ENCODE peak calls at places on chromosomes 2 and 18, in four cellular contexts. N is Peyer's patch, C is tibial artery, Q is NT2/D1. G is an unnamed sample.
A peak's percentile ranks its signal among the peaks of the same experiment; 100 is the strongest.

GRCh38 chr18:53567935-53568574 is 656.4 kb downstream of the MBD2 start:
- DNase-seq in N (no peak), C (no peak), Q (peak; percentile 32), G (peak; percentile 43)

GRCh38 chr18:8771930-8772329 is 66.6 kb downstream of the MTCL1 start:
- DNase-seq in N (peak; percentile 48), C (no peak), Q (no peak), G (peak; percentile 75)

GRCh38 chr2:74764429-74765272 is 69.3 kb upstream of the HK2 start:
- DNase-seq in N (no peak), C (no peak), Q (no peak), G (peak; percentile 33)

GRCh38 chr18:39191931-39192330 is 1626.3 kb upstream of the CELF4 start:
- DNase-seq in N (no peak), C (no peak), Q (no peak), G (no peak)

GRCh38 chr2:115168457-115168856 is 726.0 kb downstream of the DPP10 start:
- DNase-seq in N (no peak), C (no peak), Q (no peak), G (no peak)

GRCh38 chr2:98909381-98910211 is 26.4 kb downstream of the CRACDL start:
- DNase-seq in N (peak; percentile 46), C (peak; percentile 66), Q (peak; percentile 47), G (no peak)

GRCh38 chr2:9410108-9410507 is 13.2 kb downstream of the ITGB1BP1 start:
- DNase-seq in N (no peak), C (no peak), Q (no peak), G (no peak)

GRCh38 chr18:49845629-49846252 is 32.4 kb upstream of the ACAA2 start:
- DNase-seq in N (no peak), C (no peak), Q (no peak), G (no peak)

GRCh38 chr2:39845460-39846146 is 66.5 kb upstream of the THUMPD2 start:
- DNase-seq in N (no peak), C (no peak), Q (no peak), G (no peak)

GRCh38 chr18:7467708-7468466 is 99.2 kb upstream of the PTPRM start:
- DNase-seq in N (no peak), C (no peak), Q (no peak), G (no peak)

GRCh38 chr2:166786707-166787106 is 101.6 kb upstream of the XIRP2 start:
- DNase-seq in N (no peak), C (no peak), Q (no peak), G (no peak)

GRCh38 chr2:15337996-15338666 is 223.0 kb downstream of the NBAS start:
- DNase-seq in N (no peak), C (no peak), Q (no peak), G (no peak)

GRCh38 chr2:237669628-237670351 is 42.4 kb downstream of the LRRFIP1 start:
- DNase-seq in N (peak; percentile 80), C (no peak), Q (no peak), G (no peak)

GRCh38 chr18:22604390-22604985 is 186.8 kb upstream of the CTAGE1 start:
- DNase-seq in N (no peak), C (peak; percentile 82), Q (no peak), G (no peak)

GRCh38 chr18:77765468-77765867 is 515.8 kb downstream of the GALR1 start:
- DNase-seq in N (no peak), C (no peak), Q (peak; percentile 30), G (peak; percentile 60)

GRCh38 chr2:127134833-127135830 is 28.2 kb upstream of the BIN1 start:
- DNase-seq in N (no peak), C (no peak), Q (no peak), G (no peak)

GRCh38 chr18:33584845-33585775 is 7.1 kb downstream of the ASXL3 start:
- DNase-seq in N (no peak), C (no peak), Q (peak; percentile 51), G (no peak)

GRCh38 chr2:84071050-84071449 is 388.0 kb downstream of the SUCLG1 start:
- DNase-seq in N (no peak), C (no peak), Q (no peak), G (no peak)

GRCh38 chr18:9321017-9321452 is 13.5 kb upstream of the TWSG1 start:
- DNase-seq in N (no peak), C (no peak), Q (no peak), G (no peak)

GRCh38 chr2:238169708-238170251 is 11.0 kb downstream of the ERFE start:
- DNase-seq in N (no peak), C (peak; percentile 69), Q (no peak), G (no peak)

GRCh38 chr2:206127656-206128055 is 31.6 kb downstream of the NDUFS1 start:
- DNase-seq in N (no peak), C (no peak), Q (no peak), G (no peak)

GRCh38 chr2:232600053-232600773 is 33.2 kb upstream of the EFHD1 start:
- DNase-seq in N (no peak), C (no peak), Q (no peak), G (no peak)

GRCh38 chr2:195560209-195560907 is 96.7 kb upstream of the SLC39A10 start:
- DNase-seq in N (no peak), C (no peak), Q (no peak), G (no peak)

GRCh38 chr2:236965021-236965840 is 120.5 kb upstream of the COPS8 start:
- DNase-seq in N (peak; percentile 45), C (no peak), Q (peak; percentile 38), G (no peak)

GRCh38 chr2:220320326-220320725 is 692.9 kb downstream of the SLC4A3 start:
- DNase-seq in N (no peak), C (no peak), Q (no peak), G (no peak)

GRCh38 chr2:65488527-65488926 is 56.1 kb upstream of the SPRED2 start:
- DNase-seq in N (no peak), C (no peak), Q (no peak), G (no peak)

GRCh38 chr2:65489269-65489668 is 56.9 kb upstream of the SPRED2 start:
- DNase-seq in N (no peak), C (no peak), Q (no peak), G (no peak)

GRCh38 chr2:65490222-65490621 is 57.8 kb upstream of the SPRED2 start:
- DNase-seq in N (no peak), C (no peak), Q (no peak), G (no peak)

GRCh38 chr2:65494078-65494477 is 61.7 kb upstream of the SPRED2 start:
- DNase-seq in N (no peak), C (no peak), Q (no peak), G (no peak)

DNA sequence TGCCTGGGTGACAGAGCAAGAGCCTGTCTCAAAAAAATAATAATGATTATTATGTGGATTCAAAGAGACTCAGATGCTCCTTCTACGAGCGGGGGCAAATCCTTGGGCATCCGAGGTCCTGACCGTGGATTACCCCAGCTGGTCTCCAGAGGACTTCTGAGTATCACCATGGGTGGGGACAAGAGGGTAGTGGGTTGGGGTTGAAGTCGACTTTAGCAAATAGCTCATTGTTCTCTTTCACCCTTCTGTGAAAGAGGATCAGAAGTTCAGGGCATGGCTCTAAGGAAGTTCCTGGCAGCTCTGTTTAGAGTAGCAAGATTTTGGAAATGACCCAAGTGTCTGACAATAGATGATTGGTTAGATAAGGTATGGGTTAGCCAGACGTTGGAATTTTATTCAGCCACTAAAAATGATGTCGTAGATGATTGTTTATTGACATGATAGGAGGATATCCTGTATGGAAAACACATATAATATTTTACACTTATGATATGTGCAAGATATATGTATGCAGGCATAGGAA is 59.0 kb upstream of the SPRED2 start:
- DNase-seq in N (no peak), C (no peak), Q (no peak), G (no peak)
- H3K4me1 ChIP-seq in N (no peaks in the 10 kb centered on the region), C (no peaks in the 10 kb centered on the region), Q (no peaks in the 10 kb centered on the region), G (no peaks in the 10 kb centered on the region)

DNA sequence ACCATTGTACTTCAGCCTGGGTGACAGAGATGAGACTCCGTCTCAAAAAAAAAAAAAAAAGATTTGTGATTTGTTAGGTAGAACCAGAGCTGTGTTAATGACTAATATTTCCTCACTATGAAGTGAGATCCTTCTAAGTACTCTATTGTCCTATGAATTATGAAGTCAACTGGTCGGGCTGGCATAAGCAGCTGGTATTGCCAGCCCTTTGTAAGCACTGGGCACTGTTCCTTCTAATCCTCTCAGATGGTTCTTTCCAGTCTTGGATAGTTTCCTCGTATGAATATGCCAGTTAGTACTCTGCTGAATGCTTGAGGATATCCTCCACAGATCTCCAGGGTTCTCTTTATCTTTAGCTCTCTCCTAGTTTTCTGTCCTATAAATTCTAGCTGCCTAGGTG is 223.1 kb upstream of the SP5 start:
- DNase-seq in N (no peak), C (no peak), Q (no peak), G (no peak)
- H3K4me1 ChIP-seq in N (no peaks in the 10 kb centered on the region), C (no peaks in the 10 kb centered on the region), Q (no peaks in the 10 kb centered on the region), G (no peaks in the 10 kb centered on the region)

DNA sequence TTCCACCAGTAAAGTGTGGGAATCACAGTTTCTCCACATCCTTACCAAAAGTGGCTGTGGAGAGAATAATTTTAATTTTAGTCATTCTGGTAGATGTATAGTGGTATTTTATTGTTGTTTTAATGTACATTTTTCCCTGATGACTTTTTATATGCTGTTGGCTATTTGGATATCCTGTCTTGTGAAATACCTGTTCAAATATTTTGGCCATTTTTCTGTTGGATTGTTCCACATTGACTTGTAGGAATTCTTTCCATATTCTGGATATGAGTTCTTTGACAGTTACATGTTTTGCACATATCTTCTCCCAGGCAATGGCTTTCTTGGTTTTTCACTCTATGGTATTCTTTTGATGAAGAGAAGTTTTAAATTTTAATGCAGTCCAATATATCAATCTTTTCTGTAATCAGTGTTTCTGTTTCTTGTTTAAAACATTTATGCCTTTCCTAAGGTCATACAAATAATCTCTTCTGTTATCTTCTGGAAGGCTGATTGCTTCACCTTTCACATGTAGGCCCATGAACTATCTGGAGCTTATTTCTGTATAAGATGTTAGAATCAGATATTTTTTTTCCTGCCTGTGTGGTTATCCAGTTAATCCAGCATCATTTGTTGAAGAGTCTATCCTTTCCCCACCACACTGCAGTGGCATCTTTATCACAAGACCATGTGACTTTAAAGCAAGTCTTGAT is 19.0 kb downstream of the AFTPH start:
- DNase-seq in N (no peak), C (no peak), Q (no peak), G (no peak)
- H3K4me1 ChIP-seq in N (peaks cover 9% of the 10 kb centered on the region), C (no peaks in the 10 kb centered on the region), Q (no peaks in the 10 kb centered on the region), G (peaks cover 4% of the 10 kb centered on the region)

GRCh38 chr2:20541305-20541640 is 94.4 kb downstream of the RHOB start:
- DNase-seq in N (no peak), C (no peak), Q (no peak), G (no peak)

GRCh38 chr2:20543579-20543887 is 96.7 kb downstream of the RHOB start:
- DNase-seq in N (no peak), C (no peak), Q (no peak), G (no peak)

GRCh38 chr2:20542761-20543578 is 96.1 kb downstream of the RHOB start:
- DNase-seq in N (no peak), C (no peak), Q (no peak), G (no peak)

GRCh38 chr2:20541651-20542050 is 94.8 kb downstream of the RHOB start:
- DNase-seq in N (no peak), C (no peak), Q (no peak), G (no peak)

GRCh38 chr2:20542269-20542668 is 95.4 kb downstream of the RHOB start:
- DNase-seq in N (no peak), C (no peak), Q (no peak), G (no peak)
- H3K4me1 ChIP-seq in N (no peaks in the 10 kb centered on the region), C (no peaks in the 10 kb centered on the region), Q (peaks cover 14% of the 10 kb centered on the region), G (peaks cover 17% of the 10 kb centered on the region)